ENCODE peak calls at places on chromosomes 2 and 18, in four cellular contexts. Z is left ventricle myocardium inferior, R is mucosa of descending colon, A is fibroblast of lung. N is an unnamed sample.
A peak's percentile ranks its signal among the peaks of the same experiment; 100 is the strongest.

GRCh38 chr2:170679607-170680079 is 35.5 kb upstream of the SP5 start:
- DNase-seq in Z (no peak), R (peak; percentile 29), A (no peak), N (no peak)

GRCh38 chr2:20573611-20574422 is 77.1 kb downstream of the HS1BP3 start:
- DNase-seq in Z (no peak), R (peak; percentile 54), A (peak; percentile 94), N (no peak)

GRCh38 chr18:62904396-62905285 is 189.3 kb downstream of the PHLPP1 start:
- DNase-seq in Z (no peak), R (no peak), A (no peak), N (no peak)

GRCh38 chr2:96344011-96344410 is 8.4 kb downstream of the NCAPH start:
- DNase-seq in Z (no peak), R (peak; percentile 42), A (peak; percentile 73), N (no peak)

GRCh38 chr18:616380-616995 is 19.7 kb downstream of the CLUL1 start:
- DNase-seq in Z (no peak), R (peak; percentile 15), A (peak; percentile 42), N (no peak)

GRCh38 chr2:162041465-162041864 is 32.5 kb downstream of the DPP4 start:
- DNase-seq in Z (no peak), R (no peak), A (no peak), N (no peak)

GRCh38 chr18:54149078-54149697 is 75.3 kb downstream of the MBD2 start:
- DNase-seq in Z (no peak), R (no peak), A (peak; percentile 96), N (no peak)

GRCh38 chr2:16257001-16257724 is 316.8 kb downstream of the MYCN start:
- DNase-seq in Z (no peak), R (no peak), A (no peak), N (no peak)

GRCh38 chr18:73962251-73962650 is 185.4 kb downstream of the FBXO15 start:
- DNase-seq in Z (no peak), R (no peak), A (peak; percentile 83), N (no peak)

GRCh38 chr18:4636957-4637356 is 181.8 kb upstream of the DLGAP1 start:
- DNase-seq in Z (no peak), R (no peak), A (peak; percentile 1), N (no peak)

GRCh38 chr18:48404707-48405106 is 4.5 kb downstream of the ZBTB7C start:
- DNase-seq in Z (no peak), R (no peak), A (peak; percentile 11), N (no peak)

GRCh38 chr2:73987109-73987947 is 2.6 kb downstream of the TET3 start:
- DNase-seq in Z (peak; percentile 46), R (peak; percentile 73), A (peak; percentile 58), N (no peak)

GRCh38 chr2:134218928-134219707 is 34.8 kb upstream of the MGAT5 start:
- DNase-seq in Z (no peak), R (peak; percentile 41), A (no peak), N (no peak)

GRCh38 chr2:134218414-134218813 is 35.5 kb upstream of the MGAT5 start:
- DNase-seq in Z (no peak), R (no peak), A (no peak), N (no peak)

GRCh38 chr2:134217316-134217715 is 36.6 kb upstream of the MGAT5 start:
- DNase-seq in Z (no peak), R (no peak), A (no peak), N (no peak)

GRCh38 chr2:134217924-134218323 is 35.9 kb upstream of the MGAT5 start:
- DNase-seq in Z (no peak), R (no peak), A (peak; percentile 28), N (no peak)

DNA sequence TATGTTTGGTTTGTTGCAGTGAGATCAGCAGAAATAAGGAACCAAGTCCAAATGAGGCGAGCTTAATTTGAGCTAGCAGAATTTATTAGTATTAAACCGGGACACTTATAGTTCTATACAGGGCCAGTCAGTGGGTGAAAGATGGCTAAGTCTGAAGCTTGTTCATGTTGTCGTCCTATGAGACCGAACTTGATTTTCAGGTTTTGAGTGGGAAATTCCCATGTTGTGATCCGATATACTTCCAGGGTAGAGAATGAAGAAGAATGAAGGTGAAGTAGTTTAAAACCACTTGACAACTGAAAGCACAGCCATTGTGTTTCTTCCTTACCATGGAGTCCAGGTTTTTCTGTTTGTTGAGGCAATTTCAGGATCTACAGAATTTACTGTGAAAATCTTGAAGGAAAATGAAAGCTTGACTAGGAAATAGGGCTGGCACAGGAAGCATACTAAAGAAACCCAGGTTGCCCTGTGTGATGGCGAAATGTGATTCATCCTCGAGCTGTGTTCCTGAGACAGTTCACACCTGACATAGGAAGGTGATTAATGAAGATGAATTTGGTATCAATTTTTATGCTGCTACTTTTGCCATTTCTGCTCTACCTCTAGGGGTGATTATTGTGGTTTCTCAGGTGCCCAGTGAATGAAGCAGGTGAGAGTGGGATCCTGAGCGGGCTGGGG is 37.6 kb upstream of the MGAT5 start:
- DNase-seq in Z (no peak), R (no peak), A (no peak), N (no peak)
- H3K4me1 ChIP-seq in Z (peaks cover 76% of the 10 kb centered on the region), R (peaks cover 13% of the 10 kb centered on the region), A (no peaks in the 10 kb centered on the region), N (no peaks in the 10 kb centered on the region)

GRCh38 chr2:65969161-65969560 is 465.8 kb upstream of the MEIS1 start:
- DNase-seq in Z (no peak), R (peak; percentile 50), A (no peak), N (no peak)

GRCh38 chr2:65974067-65974723 is 460.7 kb upstream of the MEIS1 start:
- DNase-seq in Z (no peak), R (no peak), A (no peak), N (no peak)
- TF ChIP-seq CTCF in Z (no peak), R (no peak), A (peak; percentile 9), N (no peak)

GRCh38 chr2:102139851-102140250 is 2.7 kb upstream of the IL1R1 start:
- DNase-seq in Z (no peak), R (no peak), A (peak; percentile 48), N (no peak)

GRCh38 chr2:102142829-102143449 is 393 bp downstream of the IL1R1 start:
- DNase-seq in Z (no peak), R (no peak), A (peak; percentile 60), N (peak; percentile 59)

GRCh38 chr2:102140367-102140766 is 2.2 kb upstream of the IL1R1 start:
- DNase-seq in Z (no peak), R (no peak), A (peak; percentile 45), N (no peak)

GRCh38 chr2:102141915-102142828 is at the start of gene IL1R1:
- DNase-seq in Z (peak; percentile 85), R (peak; percentile 80), A (peak; percentile 81), N (peak; percentile 72)

DNA sequence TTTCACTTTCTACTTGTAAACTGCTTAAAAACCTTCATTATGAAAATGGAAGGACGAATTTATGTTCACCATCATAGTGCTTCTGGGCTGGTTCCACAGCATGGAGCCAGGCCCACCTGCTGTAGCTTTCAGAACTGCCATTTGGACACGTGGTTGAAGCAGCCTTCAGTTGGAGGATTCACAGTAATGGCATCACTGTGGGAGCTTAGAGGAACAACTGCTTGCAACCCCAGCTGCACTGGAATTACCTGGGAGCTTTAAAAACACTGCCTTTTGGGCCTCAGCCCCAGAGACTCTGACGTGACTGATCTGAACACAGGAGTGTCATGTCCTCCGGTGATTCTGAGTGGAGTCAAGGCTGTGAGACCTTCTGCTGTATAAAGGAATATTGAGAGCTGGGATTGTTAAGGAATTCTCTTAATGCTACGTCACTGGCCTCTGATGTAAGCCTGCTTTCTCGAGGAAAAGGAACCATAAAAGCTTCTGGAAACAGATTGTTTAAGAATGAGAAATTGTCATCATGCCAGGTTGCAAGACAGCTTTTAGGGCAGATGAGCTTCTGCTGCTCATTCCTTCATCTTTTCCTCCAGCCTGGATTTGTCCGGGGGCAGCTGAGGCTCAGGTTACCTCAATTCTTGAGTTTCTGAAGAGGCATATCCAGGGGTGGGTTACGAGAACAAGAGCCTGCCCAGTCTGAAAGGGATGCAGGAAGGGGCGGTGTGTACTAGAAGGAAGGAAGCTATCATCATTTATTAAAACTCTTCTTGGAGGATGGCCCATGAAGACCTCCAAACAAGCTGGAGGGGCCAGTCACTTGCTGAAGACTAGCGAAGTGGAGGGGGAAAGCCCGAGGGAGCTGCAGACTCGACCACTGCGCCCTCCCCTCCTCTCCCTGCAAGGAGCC is 1.3 kb upstream of the IL1R1 start:
- DNase-seq in Z (no peak), R (no peak), A (peak; percentile 80), N (no peak)
- H3K4me3 ChIP-seq in Z (peak overlapping the region; percentile 78), R (no peak overlapping the region), A (peak overlapping the region; percentile 95), N (no peak overlapping the region)

DNA sequence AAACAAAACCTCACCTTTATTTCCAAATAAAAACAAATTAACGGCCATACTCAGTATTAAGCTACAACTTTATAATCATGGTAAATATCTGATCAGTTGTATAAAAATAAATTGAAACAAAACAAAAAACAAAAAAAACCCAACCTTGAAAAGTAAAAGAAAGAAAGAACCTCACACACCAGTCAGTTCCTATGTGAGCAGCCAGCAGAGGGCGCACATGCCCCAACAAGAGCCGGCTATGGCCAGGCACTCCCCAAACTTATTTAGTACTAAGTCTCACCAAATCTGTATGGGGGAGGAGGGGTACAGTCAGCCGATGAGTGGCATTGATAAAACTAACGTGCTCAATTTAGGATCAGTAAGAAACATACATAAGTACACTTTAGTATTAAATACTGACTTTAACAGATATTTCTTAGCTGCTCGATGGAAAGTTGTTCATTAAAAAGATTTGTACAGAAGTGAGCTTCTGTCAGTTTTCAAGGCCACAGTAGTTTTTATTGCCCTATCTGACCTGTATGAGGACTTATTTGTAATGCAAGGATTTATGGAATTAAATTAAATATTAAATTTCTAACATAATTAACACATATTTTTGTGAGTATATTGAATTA is 172.6 kb downstream of the TCF4 start:
- DNase-seq in Z (peak; percentile 89), R (peak; percentile 92), A (peak; percentile 82), N (peak; percentile 64)
- H3K4me1 ChIP-seq in Z (peaks cover 59% of the 10 kb centered on the region), R (no peaks in the 10 kb centered on the region), A (peaks cover 4% of the 10 kb centered on the region), N (no peaks in the 10 kb centered on the region)

GRCh38 chr18:50055474-50055873 is 139.5 kb downstream of the MYO5B start:
- DNase-seq in Z (no peak), R (no peak), A (no peak), N (no peak)

GRCh38 chr18:50056185-50056584 is 138.8 kb downstream of the MYO5B start:
- DNase-seq in Z (no peak), R (no peak), A (no peak), N (no peak)

GRCh38 chr18:50057009-50057408 is 137.9 kb downstream of the MYO5B start:
- DNase-seq in Z (no peak), R (no peak), A (no peak), N (peak; percentile 3)

GRCh38 chr18:50053142-50053541 is 141.8 kb downstream of the MYO5B start:
- DNase-seq in Z (no peak), R (no peak), A (no peak), N (no peak)

GRCh38 chr18:50051288-50051687 is 143.7 kb downstream of the MYO5B start:
- DNase-seq in Z (no peak), R (no peak), A (no peak), N (peak; percentile 14)
- TF ChIP-seq CTCF in Z (peak; percentile 35), R (no peak), A (no peak), N (peak; percentile 32)

GRCh38 chr2:55009277-55010055 is 40.8 kb downstream of the RTN4 start:
- DNase-seq in Z (no peak), R (no peak), A (no peak), N (no peak)
- H3K4me3 ChIP-seq in Z (peak overlapping the region; percentile 52), R (no peak overlapping the region), A (peak overlapping the region; percentile 44), N (no peak overlapping the region)

DNA sequence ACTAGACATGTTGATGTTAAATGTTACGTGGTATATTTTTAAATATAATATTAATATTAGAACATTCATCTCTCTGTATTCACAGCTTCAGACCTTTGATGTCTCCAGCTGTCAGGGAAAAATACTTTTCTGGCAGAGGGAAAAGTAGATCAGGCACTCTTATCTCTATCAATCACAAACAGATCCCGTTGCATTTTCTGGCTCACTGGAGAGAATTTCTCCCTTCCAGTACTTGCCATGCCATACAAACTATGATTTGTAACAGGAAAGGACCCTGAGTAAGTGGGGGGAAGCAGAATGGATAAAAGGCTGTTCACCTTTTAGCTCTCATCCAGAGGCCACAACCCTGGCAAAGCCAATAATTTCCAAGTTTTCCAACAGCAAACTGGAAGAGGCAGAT is 158.0 kb downstream of the TCF4 start:
- DNase-seq in Z (no peak), R (no peak), A (peak; percentile 50), N (no peak)
- H3K4me1 ChIP-seq in Z (peaks cover 35% of the 10 kb centered on the region), R (no peaks in the 10 kb centered on the region), A (no peaks in the 10 kb centered on the region), N (no peaks in the 10 kb centered on the region)

N was measured in Caco-2.